ENCODE peak calls at places on chromosomes 2 and 18, in five cellular contexts. J is HepG2, Y is K562, P is H1, E is GM12878. R is an unnamed sample.

GRCh38 chr2:80531319-80531718 is 226.8 kb upstream of the LRRTM1 start:
- DNase-seq in P (no peak), J (no peak), Y (no peak), E (no peak), R (no peak)

GRCh38 chr2:20365249-20365817 is 14.7 kb upstream of the PUM2 start:
- DNase-seq in Y (no peak), E (peak), J (no peak), P (no peak), R (no peak)

GRCh38 chr2:45406626-45407025 is 204.4 kb downstream of the SRBD1 start:
- DNase-seq in J (no peak), Y (no peak), P (no peak), E (no peak), R (no peak)

GRCh38 chr2:187566266-187566665 is 12.0 kb upstream of the TFPI start:
- DNase-seq in P (no peak), E (no peak), Y (no peak), J (no peak), R (no peak)

GRCh38 chr2:3342324-3342723 is 35.3 kb downstream of the EIPR1 start:
- DNase-seq in E (no peak), P (no peak), J (no peak), Y (no peak), R (no peak)

GRCh38 chr2:235030936-235031335 is 79.1 kb downstream of the SH3BP4 start:
- DNase-seq in P (no peak), E (no peak), J (no peak), Y (no peak), R (no peak)

GRCh38 chr2:72340665-72341064 is 193.0 kb upstream of the CYP26B1 start:
- DNase-seq in J (no peak), Y (no peak), E (no peak), P (no peak), R (peak)

GRCh38 chr2:160666677-160667061 is 173.1 kb upstream of the RBMS1 start:
- DNase-seq in Y (no peak), J (no peak), E (no peak), P (no peak), R (no peak)

GRCh38 chr2:111135910-111136297 is 15.2 kb downstream of the BCL2L11 start:
- DNase-seq in J (peak), Y (peak), P (peak), E (no peak), R (peak)

GRCh38 chr2:163467206-163467605 is 268.6 kb downstream of the FIGN start:
- DNase-seq in J (no peak), P (no peak), E (no peak), Y (no peak), R (no peak)

GRCh38 chr2:224934542-224935188 is 107.6 kb downstream of the DOCK10 start:
- DNase-seq in E (no peak), P (no peak), J (no peak), Y (no peak), R (peak)

GRCh38 chr2:229815858-229816257 is 101.5 kb upstream of the DNER start:
- DNase-seq in J (no peak), Y (no peak), E (no peak), P (no peak), R (no peak)

GRCh38 chr2:233408366-233409285 is 54.3 kb downstream of the DGKD start:
- DNase-seq in J (no peak), Y (no peak), P (peak), E (no peak), R (no peak)

GRCh38 chr18:58878640-58879039 is 14.0 kb downstream of the ZNF532 start:
- DNase-seq in J (no peak), P (no peak), E (no peak), Y (no peak), R (no peak)

GRCh38 chr18:50356036-50356945 is 18.6 kb upstream of the SKA1 start:
- DNase-seq in J (peak), Y (no peak), E (peak), P (no peak), R (peak)

GRCh38 chr2:20052229-20052871 is 922 bp upstream of the LAPTM4A start:
- DNase-seq in P (no peak), J (peak), E (no peak), Y (no peak), R (peak)

GRCh38 chr18:32200766-32201165 is 10.9 kb downstream of the MEP1B start:
- DNase-seq in E (no peak), J (no peak), Y (no peak), P (no peak), R (no peak)

GRCh38 chr18:77054606-77055428 is 77.8 kb downstream of the MBP start:
- DNase-seq in J (peak), P (no peak), E (peak), Y (peak), R (peak)

GRCh38 chr2:9160732-9161131 is 45.9 kb upstream of the ASAP2 start:
- DNase-seq in Y (no peak), E (no peak), P (no peak), J (no peak), R (peak)

GRCh38 chr2:8578335-8579244 is 103.3 kb upstream of the ID2 start:
- DNase-seq in E (no peak), Y (no peak), J (no peak), P (no peak), R (no peak)

GRCh38 chr2:101003278-101003775 is 1.2 kb downstream of the RPL31 start:
- DNase-seq in P (peak), J (peak), E (no peak), Y (no peak), R (no peak)

GRCh38 chr2:44549099-44549471 is 187.3 kb downstream of the CAMKMT start:
- DNase-seq in J (no peak), Y (no peak), E (no peak), P (no peak), R (no peak)

GRCh38 chr2:120995656-120996190 is 260.1 kb downstream of the GLI2 start:
- DNase-seq in P (no peak), J (no peak), Y (no peak), E (no peak), R (no peak)

GRCh38 chr2:227033471-227034148 is 130.4 kb downstream of the COL4A4 start:
- DNase-seq in E (no peak), Y (peak), P (peak), J (peak), R (peak)

GRCh38 chr2:210899131-210899530 is 342.7 kb downstream of the CPS1 start:
- DNase-seq in J (peak), Y (no peak), P (no peak), E (no peak), R (no peak)

GRCh38 chr2:226086190-226086589 is 686.7 kb downstream of the NYAP2 start:
- DNase-seq in J (no peak), Y (no peak), P (no peak), E (no peak), R (no peak)

GRCh38 chr2:186709529-186710455 is 15.9 kb downstream of the FAM171B start:
- DNase-seq in E (no peak), Y (no peak), P (no peak), J (no peak), R (no peak)

GRCh38 chr2:159168707-159169106 is 117.8 kb downstream of the WDSUB1 start:
- DNase-seq in P (no peak), E (no peak), J (no peak), Y (no peak), R (peak)

GRCh38 chr18:54776282-54776977 is 51.8 kb upstream of the RAB27B start:
- DNase-seq in J (peak), Y (peak), E (peak), P (no peak), R (no peak)

GRCh38 chr18:30177056-30177455 is 865.5 kb downstream of the DSC3 start:
- DNase-seq in Y (no peak), E (no peak), P (no peak), J (no peak), R (no peak)

GRCh38 chr2:39875182-39875913 is 96.3 kb upstream of the THUMPD2 start:
- DNase-seq in P (no peak), J (no peak), E (no peak), Y (no peak), R (no peak)

GRCh38 chr2:28054916-28055315 is 164.4 kb downstream of the BABAM2 start:
- DNase-seq in J (no peak), Y (no peak), E (no peak), P (no peak), R (no peak)

GRCh38 chr2:469521-469920 is 181.6 kb upstream of the ALKAL2 start:
- DNase-seq in E (no peak), Y (no peak), P (no peak), J (no peak), R (no peak)

GRCh38 chr2:467101-467500 is 179.2 kb upstream of the ALKAL2 start:
- DNase-seq in P (no peak), E (no peak), J (no peak), Y (no peak), R (no peak)

GRCh38 chr2:467543-467891 is 179.6 kb upstream of the ALKAL2 start:
- DNase-seq in E (no peak), Y (no peak), J (no peak), P (no peak), R (peak)

GRCh38 chr2:468631-469310 is 180.9 kb upstream of the ALKAL2 start:
- DNase-seq in Y (no peak), J (no peak), E (no peak), P (no peak), R (peak)

DNA sequence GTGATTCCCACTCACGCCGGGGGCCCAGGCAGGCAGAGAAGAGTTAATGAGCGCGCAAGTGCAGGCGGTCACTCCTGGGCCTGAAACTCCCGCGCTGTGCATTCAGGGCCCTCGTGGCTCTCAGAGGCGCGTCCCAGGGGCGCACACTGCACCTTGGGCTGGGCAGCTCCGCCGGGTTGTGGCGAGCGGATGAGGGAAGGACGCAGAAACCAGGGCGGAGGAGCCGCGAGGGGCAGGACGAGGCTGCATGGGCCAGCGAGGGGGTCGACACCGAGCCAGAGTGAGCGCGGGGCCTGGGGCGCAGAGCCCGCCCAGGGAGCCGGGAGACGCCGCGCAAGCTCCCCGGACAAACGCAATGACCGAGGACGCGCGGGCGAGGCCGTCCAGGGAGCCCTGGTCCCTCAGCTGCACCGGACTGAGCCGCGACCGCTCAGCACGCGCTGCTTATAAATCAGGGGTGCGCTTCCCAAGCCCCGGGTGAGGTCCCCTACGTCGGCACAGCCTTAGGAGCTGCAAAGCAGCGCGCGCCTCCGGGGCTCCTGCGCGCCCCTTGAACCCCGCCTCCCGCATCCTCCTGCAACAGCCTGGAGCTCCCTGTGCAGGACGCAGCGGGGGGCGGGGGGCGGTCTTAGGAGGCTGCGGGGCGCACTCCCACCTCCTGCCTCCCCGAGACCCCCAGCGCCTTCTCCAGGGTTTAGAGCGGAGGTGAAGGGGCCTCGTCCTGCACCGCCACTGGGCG is 180.2 kb upstream of the ALKAL2 start:
- DNase-seq in E (no peak), J (no peak), Y (no peak), P (peak), R (peak)
- H3K4me3 ChIP-seq in E (no peak), J (no peak), Y (no peak), P (peak), R (peak)

GRCh38 chr18:5543854-5544389 is at the start of gene EPB41L3:
- DNase-seq in P (peak), J (no peak), Y (no peak), E (no peak), R (peak)
- TF ChIP-seq CREB1 in P (no peak), J (no peak), Y (no peak), E (no peak), R (no peak)

DNA sequence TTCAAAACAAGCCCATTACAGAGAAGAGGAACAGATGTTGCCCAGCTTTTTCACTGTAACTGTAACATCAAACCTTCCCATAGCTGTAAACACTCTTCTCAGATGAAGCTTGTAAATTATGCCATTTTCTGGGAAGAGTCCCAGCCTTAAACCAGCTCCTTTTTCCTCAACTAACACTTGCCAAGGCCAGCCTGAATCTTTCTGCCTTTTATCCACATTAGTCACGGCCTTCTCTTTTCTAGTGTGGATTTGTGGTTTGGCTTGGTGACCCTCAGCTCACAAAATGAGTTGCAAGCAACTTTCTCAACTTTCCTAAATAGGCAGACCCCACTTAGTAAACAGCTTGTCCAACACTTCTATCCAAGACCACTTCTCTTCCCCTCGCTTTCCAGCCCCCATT is 90.2 kb downstream of the CABLES1 start:
- DNase-seq in Y (no peak), E (no peak), J (no peak), P (no peak), R (no peak)
- H3K4me3 ChIP-seq in Y (no peak), E (no peak), J (no peak), P (no peak), R (no peak)

DNA sequence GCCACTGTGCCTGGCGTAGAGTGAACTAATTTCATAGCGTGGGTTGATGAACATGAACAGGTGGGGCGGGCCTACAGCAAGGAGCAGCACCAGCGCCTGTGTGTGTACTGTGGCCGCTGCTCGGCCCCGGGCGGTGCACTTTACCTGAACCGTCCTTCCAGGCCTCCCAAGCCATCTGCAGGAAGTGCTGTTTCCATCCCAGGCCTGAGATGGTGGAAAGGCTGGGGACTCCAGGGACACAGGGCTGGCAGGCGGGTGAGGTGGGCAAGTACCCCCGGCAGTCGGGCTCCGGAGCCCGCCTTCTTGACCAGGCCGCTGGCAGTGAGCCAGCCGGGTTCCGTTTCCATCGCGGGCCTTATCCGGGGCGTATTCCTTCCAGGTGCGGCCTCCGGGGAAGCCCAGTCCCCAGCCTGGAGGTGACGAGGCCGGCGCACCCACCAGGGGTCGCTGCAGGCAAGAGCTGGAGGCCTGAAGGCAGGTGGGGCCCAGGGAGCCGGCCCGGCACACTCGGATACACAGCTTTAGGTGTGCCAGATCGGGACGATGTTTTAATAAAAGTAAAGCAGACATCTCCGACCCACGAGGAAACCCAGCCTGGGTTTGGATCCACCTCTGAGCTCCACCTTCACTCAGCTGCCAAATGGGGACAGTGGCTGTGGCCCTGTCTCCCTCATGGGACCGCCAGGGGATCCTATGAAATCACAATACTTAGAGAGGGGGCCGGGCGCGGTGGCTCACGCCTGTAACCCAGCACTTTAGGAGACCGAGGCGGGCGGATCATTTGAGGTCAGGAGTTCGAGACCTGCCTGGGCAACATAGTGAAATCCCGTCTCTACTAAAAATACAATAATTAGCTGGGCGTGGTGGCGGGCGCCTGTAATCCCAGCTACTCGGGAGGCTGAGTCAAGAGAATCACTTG is 22.7 kb upstream of the PDIA6 start:
- DNase-seq in J (peak), E (no peak), P (peak), Y (peak), R (peak)
- TF ChIP-seq CREB1 in J (no peak), E (no peak), P (no peak), Y (no peak), R (no peak)

GRCh38 chr2:218296200-218296599 is 3.9 kb upstream of the TMBIM1 start:
- DNase-seq in J (no peak), P (no peak), E (no peak), Y (no peak), R (no peak)
- H3K4me3 ChIP-seq in J (peak), P (no peak), E (no peak), Y (no peak), R (no peak)

GRCh38 chr18:8402237-8402636 is 207.0 kb upstream of the RAB12 start:
- DNase-seq in P (no peak), J (no peak), E (no peak), Y (no peak), R (peak)

GRCh38 chr18:8411492-8411891 is 197.7 kb upstream of the RAB12 start:
- DNase-seq in Y (no peak), P (no peak), J (no peak), E (no peak), R (no peak)

GRCh38 chr18:8403713-8404112 is 205.5 kb upstream of the RAB12 start:
- DNase-seq in Y (no peak), J (no peak), P (no peak), E (no peak), R (no peak)

GRCh38 chr18:8409151-8409550 is 200.1 kb upstream of the RAB12 start:
- DNase-seq in Y (no peak), J (no peak), P (no peak), E (no peak), R (no peak)

GRCh38 chr18:8406486-8407250 is 202.6 kb upstream of the RAB12 start:
- DNase-seq in E (no peak), J (no peak), Y (no peak), P (no peak), R (no peak)
- TF ChIP-seq CREB1 in E (no peak), J (no peak), Y (no peak), P (no peak), R (no peak)

GRCh38 chr2:55268288-55268906 is 634 bp downstream of the MTIF2 start:
- DNase-seq in Y (no peak), E (no peak), P (no peak), J (peak), R (peak)
- H3K4me3 ChIP-seq in Y (peak), E (peak), P (peak), J (peak), R (peak)

GRCh38 chr2:157813477-157813876 is 62.7 kb downstream of the ACVR1 start:
- DNase-seq in J (no peak), E (no peak), Y (no peak), P (no peak), R (no peak)
- TF ChIP-seq CREB1 in J (no peak), E (no peak), Y (no peak), P (no peak), R (no peak)

DNA sequence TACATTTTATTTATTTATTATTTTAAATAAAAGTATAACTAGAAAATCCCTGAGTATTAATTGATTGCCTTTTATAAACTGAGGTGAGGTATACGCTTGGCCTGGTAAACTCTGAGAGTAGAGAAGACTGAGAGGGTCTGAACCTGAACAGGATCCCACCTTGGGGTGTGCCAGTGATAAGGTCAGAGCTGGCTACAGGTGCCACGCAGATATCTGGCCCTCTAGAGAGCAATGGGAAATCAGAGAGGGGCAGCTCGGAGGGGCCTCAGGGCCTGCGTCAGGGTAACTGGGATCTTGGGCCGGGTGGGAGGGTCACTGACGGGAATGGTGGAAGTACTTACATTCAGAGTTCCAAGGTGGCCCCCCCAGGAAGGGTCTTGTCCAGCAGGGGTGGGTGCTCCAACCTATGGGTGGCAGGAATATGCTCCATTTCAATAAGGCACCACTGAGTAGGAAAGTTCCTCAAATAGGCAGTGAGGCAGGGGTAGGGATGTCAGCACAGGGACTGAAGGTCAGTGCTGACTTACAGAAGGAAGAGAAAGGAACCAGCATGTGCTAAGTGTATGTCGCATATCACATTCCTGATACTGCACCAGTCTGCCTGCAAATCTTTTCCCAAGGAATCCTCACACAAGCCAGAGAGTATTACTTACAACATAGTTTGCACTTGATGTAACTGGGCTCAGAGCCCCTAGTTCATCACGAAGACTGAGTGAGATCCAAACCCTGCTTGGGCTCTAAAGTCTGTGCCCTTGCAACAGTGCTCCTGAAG is 706.0 kb upstream of the RAB6C start:
- DNase-seq in J (no peak), Y (no peak), P (no peak), E (no peak), R (no peak)
- H3K4me3 ChIP-seq in J (no peak), Y (no peak), P (no peak), E (no peak), R (no peak)

R was measured in GM23338.